ENCODE peak calls at places on chromosome 2, in seven cellular contexts. S, M, B, N, I, G and Z are unnamed samples.

GRCh38 chr2:224887159-224887558 is 155.1 kb downstream of the DOCK10 start:
- DNase-seq in B (no peak), G (peak; percentile 82), I (no peak), M (peak; percentile 92), N (no peak), S (no peak), Z (no peak)

GRCh38 chr2:8638327-8638726 is 43.5 kb upstream of the ID2 start:
- DNase-seq in G (no peak), S (no peak), B (no peak), I (no peak), N (no peak), M (no peak), Z (no peak)

GRCh38 chr2:28941008-28941407 is 40.1 kb upstream of the TOGARAM2 start:
- DNase-seq in I (no peak), G (no peak), N (no peak), M (no peak), B (no peak), S (no peak), Z (no peak)

GRCh38 chr2:239723486-239724193 is 301.5 kb downstream of the NDUFA10 start:
- DNase-seq in M (no peak), I (peak; percentile 34), B (no peak), S (peak; percentile 2), N (no peak), G (no peak), Z (no peak)

GRCh38 chr2:228367356-228367755 is 185.9 kb upstream of the SPHKAP start:
- DNase-seq in S (no peak), B (no peak), N (no peak), M (no peak), I (no peak), G (no peak), Z (peak; percentile 13)

GRCh38 chr2:221787561-221787960 is 215.5 kb upstream of the EPHA4 start:
- DNase-seq in I (no peak), G (no peak), B (no peak), N (no peak), M (no peak), S (no peak), Z (no peak)

GRCh38 chr2:237132799-237133198 is 47.1 kb downstream of the COPS8 start:
- DNase-seq in S (no peak), G (no peak), M (no peak), N (no peak), I (no peak), B (no peak), Z (peak; percentile 47)

GRCh38 chr2:20452551-20452950 is 5.7 kb downstream of the RHOB start:
- DNase-seq in N (no peak), I (peak; percentile 77), G (no peak), S (no peak), B (peak; percentile 39), M (peak; percentile 65), Z (no peak)

GRCh38 chr2:102782916-102783315 is 21.1 kb downstream of the TMEM182 start:
- DNase-seq in S (no peak), B (no peak), N (no peak), M (no peak), G (no peak), I (no peak), Z (no peak)

GRCh38 chr2:154375625-154376020 is 322.9 kb upstream of the KCNJ3 start:
- DNase-seq in B (peak; percentile 11), M (peak; percentile 77), S (no peak), N (no peak), G (no peak), I (no peak), Z (peak; percentile 4)

GRCh38 chr2:47321411-47322031 is 81.4 kb upstream of the MSH2 start:
- DNase-seq in S (no peak), I (no peak), M (peak; percentile 22), G (no peak), B (peak; percentile 74), N (peak; percentile 86), Z (peak; percentile 61)

GRCh38 chr2:188787661-188788044 is 186.5 kb upstream of the COL3A1 start:
- DNase-seq in M (peak; percentile 93), N (no peak), S (no peak), G (no peak), B (no peak), I (no peak), Z (no peak)
- H3K4me3 ChIP-seq in M (peak overlapping the region; percentile 27), N (no peak overlapping the region), S (no peak overlapping the region), G (no peak overlapping the region), B (no peak overlapping the region), I (no peak overlapping the region), Z (no peak overlapping the region)

GRCh38 chr2:54429055-54429454 is 27.1 kb upstream of the SPTBN1 start:
- DNase-seq in B (no peak), S (no peak), M (no peak), N (no peak), G (no peak), I (no peak), Z (no peak)

GRCh38 chr2:54428401-54428800 is 27.7 kb upstream of the SPTBN1 start:
- DNase-seq in S (peak; percentile 30), N (no peak), I (no peak), B (no peak), M (peak; percentile 17), G (no peak), Z (no peak)

GRCh38 chr2:54432181-54433020 is 23.7 kb upstream of the SPTBN1 start:
- DNase-seq in B (peak; percentile 48), M (no peak), I (no peak), G (no peak), N (no peak), S (no peak), Z (peak; percentile 46)

GRCh38 chr2:54430649-54431048 is 25.5 kb upstream of the SPTBN1 start:
- DNase-seq in S (no peak), I (no peak), N (no peak), M (no peak), B (no peak), G (no peak), Z (no peak)

GRCh38 chr2:54429811-54430600 is 26.1 kb upstream of the SPTBN1 start:
- DNase-seq in M (no peak), S (no peak), I (no peak), N (no peak), B (no peak), G (no peak), Z (peak; percentile 71)
- H3K4me3 ChIP-seq in M (no peak overlapping the region), S (no peak overlapping the region), I (no peak overlapping the region), N (no peak overlapping the region), B (no peak overlapping the region), G (no peak overlapping the region), Z (no peak overlapping the region)

GRCh38 chr2:65232636-65233035 is 5.0 kb downstream of the ACTR2 start:
- DNase-seq in G (peak; percentile 61), I (no peak), B (no peak), M (peak; percentile 62), S (no peak), N (no peak), Z (no peak)
- H3K4me3 ChIP-seq in G (no peak overlapping the region), I (no peak overlapping the region), B (no peak overlapping the region), M (no peak overlapping the region), S (no peak overlapping the region), N (no peak overlapping the region), Z (no peak overlapping the region)

GRCh38 chr2:128310761-128311160 is 7.9 kb downstream of the HS6ST1 start:
- DNase-seq in M (no peak), G (no peak), S (peak; percentile 20), N (no peak), I (peak; percentile 60), B (peak; percentile 5), Z (peak; percentile 5)
- H3K4me3 ChIP-seq in M (no peak overlapping the region), G (no peak overlapping the region), S (no peak overlapping the region), N (no peak overlapping the region), I (no peak overlapping the region), B (no peak overlapping the region), Z (no peak overlapping the region)

GRCh38 chr2:147689510-147689909 is 155.3 kb upstream of the ACVR2A start:
- DNase-seq in N (peak; percentile 47), G (no peak), M (no peak), B (no peak), I (no peak), S (no peak), Z (no peak)
- H3K4me3 ChIP-seq in N (no peak overlapping the region), G (no peak overlapping the region), M (no peak overlapping the region), B (no peak overlapping the region), I (no peak overlapping the region), S (no peak overlapping the region), Z (no peak overlapping the region)

GRCh38 chr2:127104881-127105655 is 1.9 kb downstream of the BIN1 start:
- DNase-seq in I (peak; percentile 60), B (peak; percentile 67), M (peak; percentile 47), G (no peak), S (peak; percentile 50), N (no peak), Z (peak; percentile 62)
- H3K4me3 ChIP-seq in I (peak overlapping the region; percentile 63), B (peak overlapping the region; percentile 87), M (peak overlapping the region; percentile 77), G (peak overlapping the region; percentile 76), S (no peak overlapping the region), N (no peak overlapping the region), Z (peak overlapping the region; percentile 72)